ENCODE peak calls at places on chromosomes 6 and 20, in five cellular contexts. O is cardiac muscle cell, C is dorsolateral prefrontal cortex, Z is GM23338, Y is neural crest cell. K is an unnamed sample.

GRCh38 chr20:31910071-31910803 is 39.8 kb downstream of the TTLL9 start:
- DNase-seq in O (no peak), C (no peak), Z (no peak), Y (no peak), K (no peak)

GRCh38 chr6:43973351-43973750 is 153.9 kb downstream of the MRPL14 start:
- DNase-seq in O (no peak), C (no peak), Z (no peak), Y (no peak), K (no peak)

GRCh38 chr6:166784691-166785090 is 157.6 kb upstream of the RPS6KA2 start:
- DNase-seq in O (no peak), C (no peak), Z (no peak), Y (no peak), K (no peak)

GRCh38 chr6:25911359-25911758 is 19.1 kb downstream of the SLC17A2 start:
- DNase-seq in O (no peak), C (no peak), Z (no peak), Y (no peak), K (no peak)

GRCh38 chr6:137638926-137639706 is 144.9 kb upstream of the OLIG3 start:
- DNase-seq in O (no peak), C (no peak), Z (no peak), Y (no peak), K (no peak)

GRCh38 chr6:142162780-142163179 is 15.7 kb downstream of the VTA1 start:
- DNase-seq in O (no peak), C (no peak), Z (no peak), Y (no peak), K (no peak)

GRCh38 chr6:121612916-121613315 is 177.5 kb downstream of the GJA1 start:
- DNase-seq in O (no peak), C (no peak), Z (no peak), Y (no peak), K (no peak)

GRCh38 chr6:13519839-13520238 is 32.4 kb upstream of the GFOD1 start:
- DNase-seq in O (no peak), C (no peak), Z (no peak), Y (no peak), K (no peak)

GRCh38 chr6:41497994-41498393 is 48.2 kb upstream of the FOXP4 start:
- DNase-seq in O (peak), C (no peak), Z (no peak), Y (no peak), K (no peak)

GRCh38 chr20:41086402-41087324 is 50.7 kb upstream of the PLCG1 start:
- DNase-seq in O (peak), C (no peak), Z (no peak), Y (no peak), K (no peak)

GRCh38 chr20:41091926-41092325 is 45.4 kb upstream of the PLCG1 start:
- DNase-seq in O (no peak), C (no peak), Z (no peak), Y (no peak), K (no peak)

GRCh38 chr20:41087325-41087685 is 50.0 kb upstream of the PLCG1 start:
- DNase-seq in O (no peak), C (no peak), Z (no peak), Y (no peak), K (no peak)

GRCh38 chr20:41087777-41088176 is 49.6 kb upstream of the PLCG1 start:
- DNase-seq in O (no peak), C (no peak), Z (no peak), Y (no peak), K (no peak)

DNA sequence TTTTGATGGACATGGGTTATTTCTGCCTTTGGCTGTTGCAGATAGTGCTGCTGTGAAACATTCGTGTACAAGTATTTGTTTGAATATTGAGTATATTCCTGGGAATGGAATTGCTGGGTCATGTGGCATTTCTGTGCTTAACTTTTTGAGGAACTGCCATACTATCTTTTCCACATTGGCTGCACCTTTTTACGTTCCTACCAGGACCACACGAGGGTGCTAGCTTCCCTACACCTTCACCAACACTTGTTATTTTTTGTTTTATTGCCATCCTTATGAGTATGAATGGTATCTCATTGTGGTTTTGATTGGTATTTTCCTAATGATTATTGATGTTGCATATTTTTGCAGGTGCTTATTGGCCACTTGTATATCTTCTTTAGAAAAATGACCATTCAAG is 47.8 kb upstream of the PLCG1 start:
- DNase-seq in O (no peak), C (no peak), Z (no peak), Y (no peak), K (no peak)
- TF ChIP-seq CTCF in O (no peak), C (no peak), Z (peak), Y (no peak), K (no peak)

GRCh38 chr6:37539706-37540352 is 40.1 kb upstream of the CCDC167 start:
- DNase-seq in O (no peak), C (no peak), Z (no peak), Y (no peak), K (no peak)

GRCh38 chr6:37540390-37540789 is 40.7 kb upstream of the CCDC167 start:
- DNase-seq in O (no peak), C (no peak), Z (peak), Y (no peak), K (no peak)

GRCh38 chr6:37535701-37536461 is 36.2 kb upstream of the CCDC167 start:
- DNase-seq in O (no peak), C (no peak), Z (peak), Y (no peak), K (no peak)

GRCh38 chr6:37536462-37537225 is 37.0 kb upstream of the CCDC167 start:
- DNase-seq in O (no peak), C (no peak), Z (peak), Y (no peak), K (no peak)

GRCh38 chr6:37538107-37538506 is 38.4 kb upstream of the CCDC167 start:
- DNase-seq in O (no peak), C (no peak), Z (peak), Y (no peak), K (no peak)
- TF ChIP-seq CTCF in O (peak), C (no peak), Z (peak), Y (peak), K (peak)

GRCh38 chr6:52415917-52416628 is 4.1 kb upstream of the EFHC1 start:
- DNase-seq in O (no peak), C (no peak), Z (no peak), Y (no peak), K (no peak)

GRCh38 chr6:52418606-52419005 is 1.5 kb upstream of the EFHC1 start:
- DNase-seq in O (no peak), C (no peak), Z (no peak), Y (no peak), K (no peak)

GRCh38 chr6:52419809-52420667 is at the start of gene EFHC1:
- DNase-seq in O (peak), C (peak), Z (peak), Y (peak), K (peak)

GRCh38 chr6:52416629-52417151 is 3.5 kb upstream of the EFHC1 start:
- DNase-seq in O (peak), C (no peak), Z (peak), Y (peak), K (no peak)

DNA sequence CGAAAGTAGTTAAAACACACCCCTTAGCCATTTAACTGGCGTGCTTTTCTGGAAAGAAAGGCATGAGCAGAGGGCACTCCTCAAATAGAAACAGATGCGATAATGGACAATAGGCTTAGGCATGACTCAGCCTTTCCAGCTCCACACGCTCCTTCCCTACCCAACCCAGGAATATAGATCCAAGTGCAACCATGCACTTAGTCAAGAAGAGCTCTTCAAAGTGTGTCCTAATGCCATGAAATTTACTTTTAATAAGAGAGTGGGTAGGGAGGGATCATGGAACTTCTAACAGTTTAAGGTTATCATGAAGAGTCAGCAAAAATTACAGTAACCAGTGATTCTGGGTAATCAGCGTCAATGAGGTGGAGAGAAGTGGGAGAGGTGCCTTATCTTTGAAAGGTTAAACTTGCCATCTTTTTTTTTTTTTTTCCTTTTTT is 2.4 kb upstream of the EFHC1 start:
- DNase-seq in O (peak), C (no peak), Z (no peak), Y (no peak), K (no peak)
- TF ChIP-seq CTCF in O (no peak), C (no peak), Z (no peak), Y (no peak), K (no peak)

DNA sequence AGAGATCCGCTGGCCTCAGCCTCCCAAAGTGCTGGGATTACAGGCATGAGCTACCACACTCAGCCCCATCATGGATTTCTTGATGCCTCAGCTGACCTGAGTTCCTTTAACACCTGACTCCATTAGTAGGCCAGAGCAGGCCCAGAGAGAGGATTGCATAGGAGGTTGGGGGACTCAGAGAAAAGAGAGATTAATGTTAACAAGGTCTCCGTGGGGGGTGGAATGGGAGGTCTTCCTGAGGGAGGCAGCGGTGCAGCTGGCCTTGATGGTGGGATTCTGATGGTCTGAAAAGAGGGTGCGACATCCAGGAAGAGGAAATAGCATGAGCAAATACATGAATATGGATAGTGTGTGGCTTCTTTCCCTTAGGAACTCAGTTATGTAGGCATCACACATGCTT is 9.9 kb downstream of the SGK2 start:
- DNase-seq in O (no peak), C (no peak), Z (no peak), Y (no peak), K (no peak)
- TF ChIP-seq CTCF in O (no peak), C (no peak), Z (no peak), Y (no peak), K (no peak)

GRCh38 chr20:20702330-20703245 is 9.9 kb downstream of the RALGAPA2 start:
- DNase-seq in O (no peak), C (no peak), Z (no peak), Y (no peak), K (no peak)
- TF ChIP-seq CTCF in O (no peak), C (no peak), Z (no peak), Y (no peak), K (no peak)

GRCh38 chr20:23632711-23633573 is 4.8 kb downstream of the CST3 start:
- DNase-seq in O (no peak), C (no peak), Z (no peak), Y (no peak), K (no peak)

GRCh38 chr20:23631226-23631822 is 6.4 kb downstream of the CST3 start:
- DNase-seq in O (no peak), C (no peak), Z (no peak), Y (no peak), K (no peak)

GRCh38 chr20:23630392-23630849 is 7.3 kb downstream of the CST3 start:
- DNase-seq in O (no peak), C (no peak), Z (no peak), Y (no peak), K (no peak)

GRCh38 chr20:23634044-23634801 is 3.5 kb downstream of the CST3 start:
- DNase-seq in O (no peak), C (no peak), Z (no peak), Y (no peak), K (no peak)

DNA sequence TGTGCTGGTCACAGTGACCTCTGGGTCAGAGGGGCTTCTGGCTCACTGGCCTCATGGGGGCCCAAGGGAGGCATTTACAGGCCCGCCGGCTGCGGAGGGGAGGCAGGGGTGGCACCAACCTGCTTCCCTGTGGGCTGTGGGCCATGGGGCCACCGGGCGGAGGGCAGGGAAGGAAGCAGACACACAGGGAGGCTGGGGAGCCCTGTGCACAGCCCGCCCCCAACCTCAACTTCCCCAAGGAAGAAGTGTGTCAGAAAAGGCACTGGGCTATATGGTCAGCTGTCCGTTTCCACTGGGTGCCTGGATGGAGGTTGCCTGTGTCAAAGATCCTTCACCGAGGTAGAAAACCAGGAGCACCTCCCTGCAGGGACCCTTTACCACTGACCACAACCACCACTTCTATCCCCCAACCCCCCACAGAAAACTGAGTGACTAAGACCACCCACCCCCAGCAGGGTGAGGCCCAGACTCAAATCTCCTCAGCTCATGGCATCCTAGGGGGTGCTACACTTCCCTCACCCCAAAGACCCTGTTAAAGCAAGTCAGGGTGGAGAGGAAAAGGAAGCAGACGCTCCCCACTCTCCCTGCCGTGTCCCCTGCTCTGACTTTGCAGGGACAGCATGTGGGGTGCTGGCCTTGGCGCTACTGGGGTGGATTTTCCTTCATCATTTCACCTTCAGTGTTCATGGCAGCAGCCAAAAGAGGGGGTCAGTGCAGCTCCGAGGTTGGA is 5.6 kb downstream of the CST3 start:
- DNase-seq in O (no peak), C (no peak), Z (no peak), Y (no peak), K (no peak)
- TF ChIP-seq CTCF in O (no peak), C (no peak), Z (no peak), Y (no peak), K (no peak)

GRCh38 chr6:17907467-17908229 is 79.8 kb downstream of the KIF13A start:
- DNase-seq in O (peak), C (no peak), Z (no peak), Y (no peak), K (no peak)
- TF ChIP-seq CTCF in O (peak), C (no peak), Z (no peak), Y (no peak), K (no peak)